ENCODE peak calls at places on chromosomes 3 and 15, in ten cellular contexts. X is astrocyte of the cerebellum, P is GM12865, J is heart right ventricle, N is ovary, K is fibroblast of the aortic adventitia, R is uterus, Z is GM06990, U is progenitor cell of endocrine pancreas, Q is A673. W is an unnamed sample.

GRCh38 chr15:67863442-67863987 is 23.7 kb upstream of the RNU6-1 start:
- DNase-seq in X (no peak), P (peak), J (peak), N (peak), K (peak), R (peak), Z (peak), U (peak), Q (peak), W (peak)

GRCh38 chr15:69996842-69997478 is 100.8 kb downstream of the TLE3 start:
- DNase-seq in X (no peak), P (no peak), J (no peak), N (no peak), K (no peak), R (no peak), Z (no peak), U (no peak), Q (no peak), W (no peak)

GRCh38 chr3:149630806-149631205 is 27.0 kb downstream of the WWTR1 start:
- DNase-seq in X (no peak), P (no peak), J (no peak), N (no peak), K (no peak), R (no peak), Z (no peak), U (no peak), Q (no peak), W (no peak)

GRCh38 chr3:156366559-156366958 is 188.4 kb downstream of the SSR3 start:
- DNase-seq in X (no peak), P (no peak), J (no peak), N (no peak), K (no peak), R (no peak), Z (no peak), U (no peak), Q (no peak), W (no peak)

GRCh38 chr3:64179860-64180259 is 45.4 kb downstream of the PRICKLE2 start:
- DNase-seq in X (no peak), P (no peak), J (no peak), N (no peak), K (no peak), R (no peak), Z (no peak), U (no peak), Q (no peak), W (no peak)

GRCh38 chr3:195708626-195709481 is 11.9 kb upstream of the MUC20 start:
- DNase-seq in X (no peak), P (peak), J (no peak), N (no peak), K (peak), R (no peak), Z (no peak), U (no peak), Q (no peak), W (no peak)

GRCh38 chr15:47795864-47796263 is 78.6 kb downstream of the SEMA6D start:
- DNase-seq in X (no peak), P (no peak), J (no peak), N (no peak), K (no peak), R (no peak), Z (no peak), U (no peak), Q (no peak), W (no peak)

GRCh38 chr15:98649621-98649995 is 1.3 kb downstream of the IGF1R start:
- DNase-seq in X (no peak), P (peak), J (peak), N (peak), K (peak), R (peak), Z (peak), U (peak), Q (peak), W (peak)

GRCh38 chr3:187318819-187319616 is 27.5 kb upstream of the MASP1 start:
- DNase-seq in X (peak), P (peak), J (no peak), N (peak), K (peak), R (peak), Z (no peak), U (peak), Q (peak), W (peak)

GRCh38 chr3:147410126-147410517 is 957 bp downstream of the ZIC1 start:
- DNase-seq in X (no peak), P (no peak), J (no peak), N (no peak), K (no peak), R (no peak), Z (no peak), U (no peak), Q (no peak), W (no peak)

GRCh38 chr3:48492461-48493202 is 11.3 kb downstream of the SHISA5 start:
- DNase-seq in X (no peak), P (peak), J (no peak), N (no peak), K (no peak), R (no peak), Z (no peak), U (no peak), Q (no peak), W (no peak)

GRCh38 chr15:43516801-43517353 is 531 bp upstream of the MAP1A start:
- DNase-seq in X (no peak), P (no peak), J (no peak), N (no peak), K (peak), R (no peak), Z (no peak), U (no peak), Q (peak), W (no peak)

GRCh38 chr3:24145981-24146822 is 201.1 kb downstream of the NR1D2 start:
- DNase-seq in X (peak), P (no peak), J (no peak), N (no peak), K (peak), R (no peak), Z (no peak), U (no peak), Q (peak), W (no peak)

GRCh38 chr15:55407949-55408766 is at the start of the genes CCPG1 and PIERCE2:
- DNase-seq in X (peak), P (peak), J (peak), N (peak), K (peak), R (peak), Z (peak), U (peak), Q (peak), W (peak)

GRCh38 chr3:142987080-142987700 is 14.2 kb upstream of the U2SURP start:
- DNase-seq in X (peak), P (peak), J (no peak), N (no peak), K (peak), R (no peak), Z (peak), U (no peak), Q (peak), W (no peak)

GRCh38 chr3:160999268-160999667 is 105.9 kb downstream of the B3GALNT1 start:
- DNase-seq in X (no peak), P (no peak), J (no peak), N (no peak), K (no peak), R (no peak), Z (no peak), U (no peak), Q (no peak), W (no peak)
- TF ChIP-seq CTCF in X (no peak), P (no peak), J (no peak), N (no peak), K (no peak), R (no peak), Z (no peak), U (no peak), Q (no peak), W (no peak)

DNA sequence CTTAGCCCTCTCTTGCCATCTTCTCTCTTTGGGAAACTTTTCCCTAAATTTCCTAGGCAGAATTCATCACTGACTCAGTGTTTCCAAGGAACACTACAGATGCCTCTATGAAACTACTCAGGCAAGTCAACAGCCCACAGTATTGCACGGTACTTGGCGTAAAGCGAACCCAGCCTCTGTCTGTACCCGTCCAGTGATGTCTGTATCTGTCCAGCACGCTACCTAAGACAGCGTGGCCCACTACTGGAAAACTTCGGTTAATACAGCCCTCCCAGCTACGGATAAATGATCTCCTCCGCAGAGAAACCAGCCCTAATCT is 467 bp downstream of the SKIC8 start:
- DNase-seq in X (no peak), P (peak), J (no peak), N (no peak), K (peak), R (no peak), Z (no peak), U (no peak), Q (no peak), W (no peak)
- TF ChIP-seq CTCF in X (no peak), P (no peak), J (no peak), N (no peak), K (peak), R (no peak), Z (no peak), U (no peak), Q (no peak), W (no peak)

DNA sequence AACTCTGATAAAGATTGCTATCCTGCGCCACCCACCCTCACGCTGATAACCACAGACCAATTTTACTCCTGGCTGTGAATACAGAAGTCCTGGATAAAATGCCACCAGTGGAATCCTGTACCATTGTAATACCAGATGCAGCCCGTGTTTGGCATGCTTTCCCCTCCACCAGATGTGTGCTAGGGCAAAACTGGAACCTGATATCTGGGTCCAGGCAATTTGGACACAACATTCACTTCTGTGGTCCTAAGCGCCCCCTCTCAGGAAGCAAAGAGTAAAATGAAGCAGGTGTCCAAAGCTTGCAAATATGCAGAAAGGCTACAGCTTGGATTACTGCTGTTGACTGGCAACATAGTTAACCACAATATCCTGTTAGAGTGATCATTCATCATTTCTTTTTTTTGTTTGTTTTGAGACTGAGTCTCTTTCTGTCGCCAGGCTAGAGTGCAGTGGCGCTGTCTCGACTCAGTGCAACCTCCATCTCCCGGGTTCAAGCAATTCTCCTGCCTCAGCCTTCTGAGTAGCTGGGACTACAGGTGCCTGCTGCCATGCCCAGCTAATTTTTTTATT is 32.8 kb downstream of the LOXL1 start:
- DNase-seq in X (no peak), P (peak), J (no peak), N (no peak), K (no peak), R (no peak), Z (no peak), U (no peak), Q (no peak), W (no peak)
- TF ChIP-seq CTCF in X (no peak), P (no peak), J (no peak), N (no peak), K (no peak), R (no peak), Z (peak), U (no peak), Q (no peak), W (no peak)

DNA sequence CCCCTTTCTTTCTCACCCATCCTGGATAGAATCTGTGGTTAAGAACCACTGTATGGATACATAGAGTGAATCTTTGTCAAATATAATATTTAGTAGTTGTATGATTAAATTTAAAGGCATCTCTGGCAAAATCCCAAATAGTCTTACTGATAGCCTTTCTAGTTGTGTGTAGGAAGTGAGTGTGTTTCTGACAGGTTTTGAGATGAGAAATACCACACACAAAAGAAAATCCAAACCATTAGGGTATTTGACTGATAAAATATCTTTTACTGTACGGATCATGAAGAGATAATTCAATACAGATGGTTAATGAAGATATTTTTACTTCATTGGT is 44.7 kb upstream of the PLCL2 start:
- DNase-seq in X (no peak), P (no peak), J (no peak), N (no peak), K (peak), R (no peak), Z (no peak), U (no peak), Q (no peak), W (no peak)
- TF ChIP-seq CTCF in X (no peak), P (no peak), J (no peak), N (no peak), K (no peak), R (no peak), Z (no peak), U (no peak), Q (no peak), W (no peak)

GRCh38 chr3:46908294-46908985 is 30.9 kb downstream of the PTH1R start:
- DNase-seq in X (peak), P (no peak), J (no peak), N (no peak), K (peak), R (no peak), Z (no peak), U (no peak), Q (no peak), W (no peak)
- TF ChIP-seq CTCF in X (peak), P (peak), J (peak), N (no peak), K (peak), R (peak), Z (no peak), U (no peak), Q (no peak), W (no peak)

GRCh38 chr3:14453841-14454630 is 51.6 kb downstream of the SLC6A6 start:
- DNase-seq in X (peak), P (no peak), J (no peak), N (no peak), K (no peak), R (no peak), Z (no peak), U (no peak), Q (no peak), W (no peak)

GRCh38 chr3:14451844-14452533 is 49.6 kb downstream of the SLC6A6 start:
- DNase-seq in X (peak), P (no peak), J (peak), N (peak), K (peak), R (peak), Z (no peak), U (no peak), Q (peak), W (no peak)

GRCh38 chr3:14453368-14453710 is 50.9 kb downstream of the SLC6A6 start:
- DNase-seq in X (no peak), P (no peak), J (no peak), N (no peak), K (no peak), R (no peak), Z (no peak), U (no peak), Q (no peak), W (no peak)

GRCh38 chr3:14450922-14451606 is 48.7 kb downstream of the SLC6A6 start:
- DNase-seq in X (no peak), P (no peak), J (no peak), N (no peak), K (no peak), R (no peak), Z (no peak), U (no peak), Q (no peak), W (no peak)

DNA sequence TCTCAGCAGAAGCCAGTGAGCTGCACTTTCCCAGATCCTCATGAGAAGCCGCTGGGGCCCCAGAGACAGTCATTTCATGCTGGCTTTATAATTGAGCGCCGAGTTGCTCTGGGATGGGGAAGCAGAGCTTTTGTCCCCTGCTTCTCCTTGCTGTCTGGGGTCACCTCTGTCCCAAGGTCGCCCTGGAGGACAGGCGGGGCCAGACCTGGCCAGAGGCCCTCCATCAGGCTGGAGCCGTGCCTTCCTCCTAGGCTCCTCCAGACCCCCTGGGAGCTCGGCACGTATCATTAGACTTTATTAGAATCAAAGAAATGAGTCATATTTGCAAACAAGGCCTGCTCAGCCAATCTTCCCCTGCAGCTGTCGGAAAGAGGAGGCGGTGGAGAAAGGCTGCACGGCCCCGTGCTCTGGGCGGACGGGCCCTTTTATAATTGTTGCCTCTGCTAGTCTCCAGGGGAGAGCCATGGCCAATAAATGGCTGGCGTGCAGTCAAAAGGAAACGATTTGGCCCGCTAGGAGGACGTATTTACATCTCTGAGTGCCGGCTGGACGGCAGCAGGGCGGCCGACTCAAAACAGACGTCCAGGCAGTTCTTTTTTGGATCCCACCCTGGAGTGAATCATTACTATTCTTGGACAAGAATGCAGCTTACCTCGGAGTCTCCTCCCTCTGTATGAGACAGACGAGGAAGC is 50.4 kb downstream of the SLC6A6 start:
- DNase-seq in X (peak), P (no peak), J (peak), N (peak), K (peak), R (peak), Z (no peak), U (no peak), Q (peak), W (no peak)
- TF ChIP-seq CTCF in X (peak), P (no peak), J (peak), N (peak), K (peak), R (peak), Z (no peak), U (no peak), Q (no peak), W (no peak)

GRCh38 chr3:56987238-56987932 is 73.1 kb upstream of the SPATA12 start:
- DNase-seq in X (no peak), P (peak), J (no peak), N (no peak), K (peak), R (no peak), Z (no peak), U (no peak), Q (no peak), W (peak)
- TF ChIP-seq CTCF in X (peak), P (peak), J (no peak), N (peak), K (peak), R (peak), Z (peak), U (peak), Q (no peak), W (peak)

DNA sequence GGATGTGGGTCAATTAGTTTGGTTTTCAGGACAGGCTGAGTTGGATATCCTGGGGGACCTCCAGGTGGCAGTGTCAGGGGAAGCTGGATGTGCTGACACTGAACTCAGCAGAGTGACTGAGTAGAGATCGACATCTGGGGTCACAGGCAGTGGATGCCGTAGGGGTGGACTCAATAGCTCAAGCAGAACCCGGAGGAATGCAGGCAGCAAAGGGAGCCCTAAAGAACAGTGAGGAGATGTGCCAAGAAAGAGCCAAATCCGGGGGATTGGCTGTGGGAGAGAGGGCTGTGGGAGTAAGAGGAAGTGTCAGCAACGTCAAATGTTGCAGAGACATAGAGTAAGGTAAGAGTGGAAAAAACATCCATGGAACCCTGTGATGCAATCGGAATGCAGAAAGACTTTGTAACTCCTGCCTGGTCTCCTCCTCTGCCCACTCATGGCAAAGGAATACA is 11.6 kb downstream of the CCR5AS start:
- DNase-seq in X (no peak), P (no peak), J (no peak), N (no peak), K (no peak), R (no peak), Z (no peak), U (no peak), Q (no peak), W (no peak)
- TF ChIP-seq CTCF in X (no peak), P (peak), J (no peak), N (no peak), K (no peak), R (no peak), Z (peak), U (no peak), Q (no peak), W (no peak)

W was measured in endothelial cell.